ENCODE peak calls at places on chromosomes 3 and 15, in ten cellular contexts. J is cardiac muscle cell, V is right atrium auricular region, F is fibroblast of lung, M is heart left ventricle, S is thyroid gland, H is hepatocyte, A is IMR-90, Z is mucosa of descending colon, O is Peyer's patch. X is an unnamed sample.

GRCh38 chr15:36877796-36878744 is 222.3 kb downstream of the MEIS2 start:
- DNase-seq in J (peak; percentile 68), V (no peak), F (no peak), M (peak; percentile 31), S (no peak), H (no peak), A (no peak), Z (no peak), O (no peak), X (peak; percentile 76)

GRCh38 chr15:57849332-57849731 is 142.8 kb downstream of the POLR2M start:
- DNase-seq in J (no peak), V (no peak), F (no peak), M (no peak), S (no peak), H (no peak), A (no peak), Z (no peak), O (no peak), X (no peak)

GRCh38 chr15:66927326-66928077 is 137.9 kb upstream of the SMAD3 start:
- DNase-seq in J (no peak), V (no peak), F (no peak), M (no peak), S (no peak), H (no peak), A (peak; percentile 51), Z (no peak), O (no peak), X (no peak)

GRCh38 chr3:10560060-10560861 is 54.9 kb upstream of the ATP2B2 start:
- DNase-seq in J (no peak), V (peak; percentile 46), F (no peak), M (no peak), S (no peak), H (no peak), A (no peak), Z (no peak), O (no peak), X (no peak)

GRCh38 chr15:100311829-100312228 is 29.9 kb downstream of the ADAMTS17 start:
- DNase-seq in J (no peak), V (no peak), F (no peak), M (no peak), S (no peak), H (no peak), A (no peak), Z (no peak), O (no peak), X (no peak)

GRCh38 chr3:98482717-98483482 is 14.6 kb upstream of the OR5K2 start:
- DNase-seq in J (no peak), V (no peak), F (peak; percentile 0), M (no peak), S (no peak), H (no peak), A (no peak), Z (no peak), O (no peak), X (no peak)

GRCh38 chr15:83100072-83100646 is 7.3 kb upstream of the TM6SF1 start:
- DNase-seq in J (no peak), V (peak; percentile 56), F (no peak), M (no peak), S (no peak), H (no peak), A (no peak), Z (no peak), O (no peak), X (no peak)

GRCh38 chr15:37926136-37926535 is 8.3 kb upstream of the TMCO5A start:
- DNase-seq in J (no peak), V (no peak), F (no peak), M (no peak), S (no peak), H (no peak), A (no peak), Z (no peak), O (no peak), X (no peak)

GRCh38 chr3:112829031-112829430 is 17.6 kb downstream of the CD200R1L start:
- DNase-seq in J (no peak), V (no peak), F (no peak), M (no peak), S (peak; percentile 80), H (no peak), A (no peak), Z (no peak), O (no peak), X (no peak)

GRCh38 chr3:42723146-42723683 is 20.6 kb upstream of the HHATL start:
- DNase-seq in J (no peak), V (no peak), F (no peak), M (no peak), S (no peak), H (no peak), A (peak; percentile 13), Z (no peak), O (no peak), X (no peak)

GRCh38 chr3:71930056-71930991 is 145.4 kb upstream of the PROK2 start:
- DNase-seq in J (peak; percentile 64), V (no peak), F (peak; percentile 44), M (peak; percentile 29), S (no peak), H (peak; percentile 25), A (peak; percentile 17), Z (no peak), O (no peak), X (no peak)
- TF ChIP-seq CTCF in J (peak; percentile 13), V (peak; percentile 24), F (peak; percentile 36), M (no peak), S (no peak), H (peak; percentile 33), A (no peak), Z (no peak), O (no peak), X (no peak)

DNA sequence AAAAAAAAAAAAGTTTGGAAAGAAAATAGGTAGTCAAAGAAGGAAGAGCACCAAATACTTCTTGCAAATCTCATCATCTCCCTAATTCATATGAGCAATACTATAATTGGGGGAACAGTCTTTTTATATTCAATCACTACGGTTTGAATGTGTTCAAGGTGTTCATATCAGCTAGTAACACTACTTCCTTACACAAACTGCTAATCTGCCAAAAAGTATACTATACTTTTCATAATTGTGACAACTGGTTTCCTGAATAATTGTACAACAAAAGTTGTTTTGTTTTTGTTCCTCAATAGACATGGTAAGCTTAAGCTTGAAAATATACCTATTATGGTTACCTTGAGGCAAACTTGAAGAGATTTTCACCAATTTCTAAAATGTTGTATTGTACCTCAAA is 12.1 kb downstream of the SETD2 start:
- DNase-seq in J (no peak), V (no peak), F (no peak), M (no peak), S (no peak), H (no peak), A (no peak), Z (no peak), O (no peak), X (no peak)
- H3K4me1 ChIP-seq in J (no peaks in the 10 kb centered on the region), V (no peaks in the 10 kb centered on the region), F (no peaks in the 10 kb centered on the region), M (peaks cover 33% of the 10 kb centered on the region), S (peaks cover 36% of the 10 kb centered on the region), H (no peaks in the 10 kb centered on the region), A (peaks cover 5% of the 10 kb centered on the region), Z (peaks cover 7% of the 10 kb centered on the region), O (no peaks in the 10 kb centered on the region), X (peaks cover 9% of the 10 kb centered on the region)

GRCh38 chr15:40106203-40107161 is 2.2 kb downstream of the BMF start:
- DNase-seq in J (peak; percentile 68), V (peak; percentile 90), F (peak; percentile 70), M (peak; percentile 69), S (peak; percentile 86), H (peak; percentile 91), A (peak; percentile 49), Z (peak; percentile 79), O (peak; percentile 67), X (peak; percentile 86)

GRCh38 chr15:40103864-40104271 is 4.8 kb downstream of the BMF start:
- DNase-seq in J (no peak), V (no peak), F (no peak), M (no peak), S (no peak), H (no peak), A (no peak), Z (no peak), O (no peak), X (no peak)

GRCh38 chr15:40104865-40105516 is 3.7 kb downstream of the BMF start:
- DNase-seq in J (peak; percentile 92), V (peak; percentile 92), F (peak; percentile 88), M (peak; percentile 94), S (peak; percentile 94), H (peak; percentile 95), A (peak; percentile 79), Z (peak; percentile 93), O (peak; percentile 92), X (peak; percentile 88)

GRCh38 chr15:40104296-40104864 is 4.3 kb downstream of the BMF start:
- DNase-seq in J (no peak), V (no peak), F (no peak), M (no peak), S (no peak), H (no peak), A (no peak), Z (no peak), O (peak; percentile 48), X (no peak)

DNA sequence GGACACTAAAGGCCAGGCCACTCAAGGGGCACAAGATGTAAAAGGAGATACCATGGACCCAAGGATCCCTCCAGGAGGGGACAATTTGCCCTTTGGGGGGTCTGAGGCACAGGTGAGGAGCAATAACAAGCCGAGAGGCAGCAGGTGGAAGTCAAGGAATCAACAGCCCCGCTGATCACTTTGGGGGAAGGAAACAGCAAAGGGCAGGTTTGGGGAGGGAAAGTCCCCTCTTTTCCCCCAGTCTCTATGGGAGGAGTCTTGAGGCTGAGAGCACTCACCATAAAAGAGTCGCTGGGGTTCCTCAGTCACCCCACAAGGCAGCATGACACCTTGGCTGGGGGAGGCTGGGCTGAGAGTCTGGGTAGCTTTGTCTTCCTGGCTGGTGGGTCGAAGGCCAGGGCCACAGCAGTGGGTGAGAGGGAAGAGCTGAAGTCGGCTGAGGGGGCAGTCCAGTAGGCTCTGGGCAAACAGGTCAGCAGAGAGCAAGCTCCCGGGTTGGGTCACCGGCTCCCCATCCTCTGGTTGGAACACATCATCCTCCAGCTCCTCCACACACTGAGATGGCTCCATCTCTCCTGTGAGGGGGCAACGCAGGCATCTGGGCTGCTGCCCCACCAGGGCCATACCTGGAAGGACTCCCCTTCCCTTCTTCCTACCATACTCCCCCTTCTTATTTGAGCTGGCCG is 3.0 kb downstream of the BMF start:
- DNase-seq in J (no peak), V (no peak), F (no peak), M (no peak), S (no peak), H (no peak), A (no peak), Z (peak; percentile 58), O (peak; percentile 52), X (no peak)
- H3K4me3 ChIP-seq in J (no peak overlapping the region), V (no peak overlapping the region), F (no peak overlapping the region), M (peak overlapping the region; percentile 35), S (no peak overlapping the region), H (no peak overlapping the region), A (no peak overlapping the region), Z (no peak overlapping the region), O (peak overlapping the region; percentile 16), X (peak overlapping the region; percentile 17)

DNA sequence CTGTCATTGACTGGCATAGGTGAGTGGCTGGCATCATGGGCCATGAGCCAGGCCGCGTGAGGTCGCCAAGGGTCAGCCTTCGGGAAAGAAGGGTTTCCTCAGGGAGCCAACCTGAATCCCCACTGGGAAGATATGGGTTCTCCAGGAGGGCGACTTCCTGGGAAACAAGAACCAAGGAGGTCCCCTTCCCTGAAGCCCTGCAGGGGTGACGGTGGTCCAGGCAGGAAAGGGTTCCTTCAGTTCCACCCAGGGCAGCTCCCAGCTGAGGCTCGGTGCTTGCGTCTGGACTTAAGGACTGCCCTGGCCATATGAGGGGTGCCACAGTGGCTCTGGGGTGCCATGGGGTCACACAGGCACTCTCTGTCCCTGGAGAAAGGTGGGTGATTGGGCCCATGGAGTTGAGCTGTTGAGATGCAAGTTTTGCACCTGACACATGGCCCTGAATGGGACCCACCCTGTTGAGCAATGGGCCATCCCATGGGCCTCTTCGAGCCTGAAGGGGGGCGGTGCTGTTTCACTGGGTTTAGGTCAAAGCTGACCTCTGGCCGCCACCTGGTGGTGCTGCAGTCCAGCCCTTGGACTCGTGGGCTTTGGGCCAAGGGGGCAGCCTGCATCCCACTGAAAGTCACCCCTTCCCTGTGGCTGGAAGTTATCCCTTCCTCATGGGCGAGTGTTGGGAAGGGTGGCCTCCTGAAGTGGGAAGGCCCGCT is 228.1 kb downstream of the SNRPN start:
- DNase-seq in J (no peak), V (peak; percentile 23), F (no peak), M (no peak), S (no peak), H (no peak), A (no peak), Z (peak; percentile 6), O (peak; percentile 31), X (peak; percentile 35)
- TF ChIP-seq CTCF in J (no peak), V (no peak), F (no peak), M (no peak), S (no peak), H (no peak), A (no peak), Z (no peak), O (no peak), X (no peak)